ENCODE peak calls at places on chromosomes 7 and 10, in six cellular contexts. B is activated CD4-positive, alpha-beta T cell treated with anti-CD3 and anti-CD28 coated beads, Interleukin-2, amount 50 U/mL, for 48 hours; V is upper lobe of right lung; K is NCI-H460; M is M059J; T is fibroblast of mammary gland. R is an unnamed sample.

GRCh38 chr10:119449760-119450461 is 92.6 kb downstream of the RGS10 start:
- DNase-seq in M (peak), T (peak), V (peak), K (no peak), B (no peak), R (no peak)

GRCh38 chr7:2567663-2568238 is 9.0 kb downstream of the IQCE start:
- DNase-seq in M (peak), B (no peak), K (no peak), T (peak), V (no peak), R (no peak)

GRCh38 chr7:18858232-18858631 is 259.2 kb downstream of the TWIST1 start:
- DNase-seq in T (no peak), V (no peak), M (no peak), B (no peak), K (no peak), R (no peak)

GRCh38 chr10:67788028-67788886 is 49.7 kb downstream of the DNAJC12 start:
- DNase-seq in V (peak), B (peak), M (peak), T (peak), K (peak), R (no peak)

GRCh38 chr10:103724771-103725170 is 130.6 kb downstream of the SH3PXD2A start:
- DNase-seq in M (no peak), T (peak), B (no peak), V (no peak), K (no peak), R (no peak)

GRCh38 chr10:126049741-126050140 is 153.4 kb downstream of the FANK1 start:
- DNase-seq in M (peak), T (peak), V (peak), B (no peak), K (no peak), R (no peak)

GRCh38 chr7:143967398-143967797 is 12.8 kb downstream of the OR2F1 start:
- DNase-seq in T (no peak), V (no peak), B (no peak), M (no peak), K (no peak), R (no peak)

GRCh38 chr7:157612009-157612663 is 275.3 kb downstream of the DNAJB6 start:
- DNase-seq in B (no peak), K (no peak), V (peak), T (no peak), M (no peak), R (no peak)

GRCh38 chr10:102580230-102580629 is 64.0 kb upstream of the TRIM8 start:
- DNase-seq in M (no peak), V (no peak), K (no peak), T (peak), B (no peak), R (no peak)

GRCh38 chr10:78717200-78717599 is 351.6 kb upstream of the ZMIZ1 start:
- DNase-seq in T (peak), K (no peak), B (no peak), M (peak), V (no peak), R (no peak)

GRCh38 chr7:64098-64521 is 128.3 kb upstream of the FAM20C start:
- DNase-seq in T (peak), B (peak), V (peak), M (peak), K (peak), R (no peak)

GRCh38 chr10:97321032-97321806 is 2.1 kb downstream of the FRAT1 start:
- DNase-seq in B (peak), K (no peak), M (no peak), T (no peak), V (peak), R (no peak)

GRCh38 chr7:35555386-35555785 is 139.5 kb downstream of the HERPUD2 start:
- DNase-seq in M (no peak), V (no peak), K (no peak), B (no peak), T (no peak), R (no peak)

GRCh38 chr7:78578701-78579100 is 780.1 kb downstream of the PHTF2 start:
- DNase-seq in K (no peak), M (no peak), B (no peak), V (no peak), T (no peak), R (no peak)

GRCh38 chr10:27747096-27747451 is 1.5 kb upstream of the MKX start:
- DNase-seq in V (no peak), B (no peak), M (no peak), K (no peak), T (no peak), R (no peak)

GRCh38 chr7:149722356-149722957 is 50.9 kb downstream of the ZNF467 start:
- DNase-seq in M (no peak), B (no peak), K (no peak), V (peak), T (no peak), R (no peak)

GRCh38 chr10:67549390-67549789 is 146.6 kb downstream of the CTNNA3 start:
- DNase-seq in M (no peak), B (no peak), K (no peak), T (no peak), V (no peak), R (no peak)

GRCh38 chr7:131424219-131424822 is 96.6 kb downstream of the MKLN1 start:
- DNase-seq in V (no peak), T (peak), K (peak), B (no peak), M (peak), R (no peak)

GRCh38 chr7:92904292-92905131 is 68.1 kb upstream of the CDK6 start:
- DNase-seq in V (no peak), T (peak), K (peak), M (peak), B (peak), R (peak)

GRCh38 chr10:125606406-125606805 is 76.6 kb downstream of the TEX36 start:
- DNase-seq in T (no peak), K (no peak), M (no peak), V (no peak), B (no peak), R (no peak)

GRCh38 chr7:21767300-21767900 is 178.3 kb downstream of the CDCA7L start:
- DNase-seq in B (peak), T (peak), M (peak), K (peak), V (no peak), R (peak)

GRCh38 chr10:104642311-104643022 is 1.4 kb downstream of the SORCS3 start:
- DNase-seq in B (peak), V (no peak), M (peak), T (peak), K (peak), R (no peak)

R was measured in epithelial cell of proximal tubule.